ENCODE peak calls at places on chromosomes 2 and 18, in five cellular contexts. C is SJCRH30, K is EH, L is SJSA1, Y is neural crest cell. N is an unnamed sample.

GRCh38 chr2:141528990-141529389 is 601.8 kb downstream of the LRP1B start:
- DNase-seq in L (no peak), C (no peak), K (no peak), Y (no peak), N (peak)

GRCh38 chr2:150911766-150912280 is 349.8 kb downstream of the RBM43 start:
- DNase-seq in K (peak), Y (no peak), C (peak), L (peak), N (no peak)

GRCh38 chr18:31789409-31789808 is 28.7 kb upstream of the SLC25A52 start:
- DNase-seq in Y (no peak), K (no peak), L (no peak), C (no peak), N (no peak)

GRCh38 chr18:43271593-43272432 is 5.5 kb downstream of the SYT4 start:
- DNase-seq in C (peak), K (peak), Y (peak), L (peak), N (peak)

GRCh38 chr2:185919155-185919554 is 180.6 kb downstream of the FSIP2 start:
- DNase-seq in L (no peak), C (peak), K (no peak), Y (no peak), N (no peak)

GRCh38 chr18:49726564-49726963 is 86.8 kb downstream of the ACAA2 start:
- DNase-seq in C (no peak), Y (no peak), K (no peak), L (no peak), N (no peak)

GRCh38 chr18:56748698-56749268 is 97.6 kb downstream of the WDR7 start:
- DNase-seq in L (no peak), C (peak), K (peak), Y (peak), N (peak)

GRCh38 chr2:96407041-96407918 is 71.7 kb downstream of the NCAPH start:
- DNase-seq in L (peak), C (peak), K (peak), Y (peak), N (peak)

GRCh38 chr2:60976875-60977561 is 40.5 kb upstream of the PEX13 start:
- DNase-seq in L (no peak), C (no peak), K (no peak), Y (no peak), N (no peak)

GRCh38 chr2:98893871-98894270 is 42.2 kb downstream of the CRACDL start:
- DNase-seq in Y (no peak), K (no peak), L (peak), C (no peak), N (no peak)

GRCh38 chr2:10471956-10472355 is 23.8 kb upstream of the ODC1 start:
- DNase-seq in Y (no peak), C (peak), K (no peak), L (no peak), N (no peak)

GRCh38 chr2:65059071-65059470 is 2.9 kb downstream of the CEP68 start:
- DNase-seq in C (no peak), Y (no peak), K (no peak), L (no peak), N (no peak)

GRCh38 chr2:37020887-37021796 is 54.8 kb upstream of the STRN start:
- DNase-seq in L (no peak), Y (no peak), K (peak), C (no peak), N (no peak)

GRCh38 chr18:26493021-26493420 is 55.3 kb downstream of the KCTD1 start:
- DNase-seq in L (no peak), C (no peak), K (peak), Y (no peak), N (no peak)

GRCh38 chr18:46320297-46320696 is 216.1 kb downstream of the HAUS1 start:
- DNase-seq in Y (no peak), K (no peak), L (no peak), C (no peak), N (no peak)

GRCh38 chr2:40448476-40449079 is 3.3 kb downstream of the SLC8A1 start:
- DNase-seq in Y (no peak), C (peak), K (peak), L (no peak), N (no peak)

GRCh38 chr18:24342347-24342746 is 55.3 kb downstream of the OSBPL1A start:
- DNase-seq in K (peak), L (no peak), Y (no peak), C (no peak), N (no peak)

GRCh38 chr2:28648671-28649395 is 102.8 kb upstream of the PPP1CB start:
- DNase-seq in K (no peak), C (peak), Y (no peak), L (peak), N (no peak)

GRCh38 chr18:76357585-76358265 is 137.3 kb downstream of the ZNF516 start:
- DNase-seq in L (no peak), K (peak), C (no peak), Y (no peak), N (no peak)

GRCh38 chr2:217142649-217143266 is 282.9 kb upstream of the TNP1 start:
- DNase-seq in L (no peak), C (peak), K (peak), Y (peak), N (no peak)

GRCh38 chr2:142868281-142868762 is 9.1 kb upstream of the KYNU start:
- DNase-seq in K (no peak), Y (no peak), C (no peak), L (peak), N (no peak)

GRCh38 chr18:3103576-3103975 is 90.6 kb upstream of the LPIN2 start:
- DNase-seq in Y (no peak), L (no peak), C (no peak), K (no peak), N (no peak)

GRCh38 chr2:126771501-126772195 is 115.7 kb downstream of the GYPC start:
- DNase-seq in K (no peak), L (no peak), C (no peak), Y (no peak), N (no peak)

GRCh38 chr2:192194065-192194865 is 468 bp downstream of the TMEFF2 start:
- DNase-seq in L (peak), K (peak), Y (no peak), C (peak), N (no peak)

GRCh38 chr2:64338910-64339500 is 115.0 kb upstream of the LGALSL start:
- DNase-seq in L (no peak), C (peak), Y (no peak), K (no peak), N (no peak)

GRCh38 chr2:90069290-90069894 is 1377.9 kb downstream of the RPIA start:
- DNase-seq in Y (no peak), L (peak), K (no peak), C (peak), N (peak)

GRCh38 chr2:26605195-26605968 is 35.8 kb downstream of the CIB4 start:
- DNase-seq in Y (peak), K (peak), C (peak), L (peak), N (no peak)

GRCh38 chr2:64650722-64651338 is 2.9 kb downstream of the SERTAD2 start:
- DNase-seq in Y (no peak), K (no peak), C (no peak), L (no peak), N (no peak)

GRCh38 chr2:128838244-128838643 is 519.6 kb upstream of the HS6ST1 start:
- DNase-seq in C (no peak), K (no peak), L (no peak), Y (no peak), N (no peak)

GRCh38 chr2:102142829-102143449 is 393 bp downstream of the IL1R1 start:
- DNase-seq in K (peak), L (no peak), C (no peak), Y (no peak), N (no peak)

GRCh38 chr2:64904405-64905329 is 84.5 kb upstream of the SLC1A4 start:
- DNase-seq in Y (no peak), L (no peak), K (no peak), C (no peak), N (no peak)